ENCODE peak calls at places on chromosomes 12 and 14, in seven cellular contexts. W is tibial artery, A is HCT116, P is pancreas, M is heart right ventricle, V is GM23338, D is cardiac muscle cell. Z is an unnamed sample.

GRCh38 chr12:74890237-74890599 is 319.4 kb downstream of the KCNC2 start:
- DNase-seq in V (peak), W (no peak), M (no peak), A (peak), P (peak), D (peak), Z (peak)

GRCh38 chr12:455821-456220 is 3.9 kb upstream of the B4GALNT3 start:
- DNase-seq in M (no peak), D (no peak), A (no peak), P (no peak), V (no peak), W (no peak), Z (no peak)

GRCh38 chr12:3200032-3200617 is 122.9 kb downstream of the TSPAN9 start:
- DNase-seq in D (peak), P (no peak), M (peak), A (no peak), V (peak), W (no peak), Z (no peak)

GRCh38 chr14:84080961-84081360 is 1449.0 kb upstream of the FLRT2 start:
- DNase-seq in P (no peak), V (no peak), M (no peak), D (no peak), A (no peak), W (no peak), Z (no peak)

GRCh38 chr14:22497671-22498093 is 91.3 kb downstream of the DAD1 start:
- DNase-seq in A (no peak), P (no peak), W (no peak), M (no peak), D (no peak), V (no peak), Z (peak)

GRCh38 chr12:7190268-7191055 is 976 bp downstream of the PEX5 start:
- DNase-seq in M (peak), V (peak), D (peak), A (no peak), P (peak), W (peak), Z (peak)

GRCh38 chr12:94621662-94622359 is 28.5 kb downstream of the TMCC3 start:
- DNase-seq in P (no peak), D (peak), M (no peak), W (no peak), A (no peak), V (no peak), Z (peak)

GRCh38 chr12:6644903-6645302 is 2.3 kb downstream of the ACRBP start:
- DNase-seq in D (peak), W (no peak), P (no peak), M (peak), A (no peak), V (peak), Z (no peak)

GRCh38 chr14:43449291-43449690 is 1057.8 kb downstream of the FSCB start:
- DNase-seq in W (no peak), D (peak), A (no peak), M (no peak), P (no peak), V (no peak), Z (no peak)

GRCh38 chr12:10194160-10194559 is 15.3 kb downstream of the TMEM52B start:
- DNase-seq in V (no peak), A (no peak), M (no peak), D (no peak), W (no peak), P (no peak), Z (no peak)

GRCh38 chr14:76432967-76433752 is 57.2 kb downstream of the ESRRB start:
- DNase-seq in P (no peak), M (no peak), D (no peak), V (peak), W (no peak), A (no peak), Z (no peak)

GRCh38 chr12:26112703-26113147 is 12.1 kb downstream of the BHLHE41 start:
- DNase-seq in V (peak), M (no peak), P (no peak), A (no peak), W (no peak), D (no peak), Z (peak)

GRCh38 chr14:62307844-62308243 is 545.6 kb downstream of the SNAPC1 start:
- DNase-seq in W (no peak), D (no peak), A (no peak), V (peak), P (no peak), M (no peak), Z (no peak)

GRCh38 chr12:4145990-4146859 is 127.3 kb upstream of the CCND2 start:
- DNase-seq in A (no peak), D (no peak), W (no peak), V (no peak), P (no peak), M (no peak), Z (no peak)

GRCh38 chr12:109752117-109753053 is 38.8 kb downstream of the FAM222A start:
- DNase-seq in A (no peak), P (no peak), W (peak), V (no peak), D (no peak), M (no peak), Z (no peak)

GRCh38 chr14:32513571-32514009 is 184.5 kb downstream of the AKAP6 start:
- DNase-seq in M (no peak), W (no peak), A (no peak), D (peak), P (no peak), V (no peak), Z (no peak)

GRCh38 chr14:45940318-45940717 is 687.3 kb upstream of the MIS18BP1 start:
- DNase-seq in M (no peak), D (no peak), A (no peak), P (no peak), V (no peak), W (no peak), Z (no peak)

GRCh38 chr14:100098171-100098570 is 32.9 kb downstream of the EVL start:
- DNase-seq in M (no peak), A (no peak), W (peak), V (no peak), P (no peak), D (no peak), Z (no peak)

GRCh38 chr12:120977531-120978295 is 630 bp upstream of the HNF1A start:
- DNase-seq in W (no peak), P (no peak), V (no peak), A (no peak), M (no peak), D (no peak), Z (no peak)

GRCh38 chr12:121124402-121125109 is 8.1 kb upstream of the P2RX7 start:
- DNase-seq in V (peak), W (no peak), D (peak), A (peak), M (no peak), P (peak), Z (peak)

GRCh38 chr12:24109381-24110039 is 160.0 kb upstream of the SOX5 start:
- DNase-seq in D (peak), V (peak), M (no peak), W (no peak), P (no peak), A (no peak), Z (peak)

DNA sequence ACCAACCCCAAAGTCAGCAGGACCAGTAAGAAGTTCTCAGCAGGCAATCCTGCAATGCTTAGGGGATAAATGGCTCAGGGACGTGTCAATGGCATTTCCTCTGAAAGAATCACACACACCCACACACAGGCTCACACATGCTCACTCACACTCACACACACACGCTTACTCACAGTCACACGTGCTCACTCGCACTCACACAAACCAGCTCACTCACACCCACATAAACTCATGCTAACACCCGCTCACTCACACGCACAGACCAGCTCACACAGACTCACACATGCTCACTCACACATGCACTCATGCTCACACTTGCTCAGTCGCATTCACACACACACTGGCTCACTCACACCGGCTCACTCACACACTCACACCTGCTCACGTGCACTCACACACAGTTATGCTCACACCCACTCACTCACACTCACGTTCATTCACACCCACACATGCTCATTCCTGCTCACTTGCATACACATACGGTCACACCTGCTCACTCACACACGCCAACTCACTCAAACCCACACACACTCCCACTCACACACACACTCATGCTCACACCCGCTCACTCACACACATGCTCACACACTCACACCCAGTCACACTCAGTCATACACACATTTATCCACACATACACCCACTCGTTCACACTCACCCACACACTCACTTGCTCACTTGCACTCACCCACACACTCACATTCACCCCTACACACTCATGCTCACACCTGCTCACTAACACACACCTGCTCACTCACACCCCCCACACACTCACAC is 436.8 kb downstream of the BCL11B start:
- DNase-seq in D (no peak), W (no peak), P (no peak), M (no peak), V (no peak), A (no peak), Z (no peak)
- H3K27ac ChIP-seq in D (no peak), W (no peak), P (no peak), M (no peak), V (no peak), A (no peak), Z (peak)

GRCh38 chr14:51093371-51094281 is 1.3 kb downstream of the TRIM9 start:
- DNase-seq in A (no peak), W (no peak), V (peak), P (no peak), M (peak), D (peak), Z (no peak)
- TF ChIP-seq CTCF in A (no peak), W (no peak), V (peak), P (no peak), M (no peak), D (peak), Z (peak)

DNA sequence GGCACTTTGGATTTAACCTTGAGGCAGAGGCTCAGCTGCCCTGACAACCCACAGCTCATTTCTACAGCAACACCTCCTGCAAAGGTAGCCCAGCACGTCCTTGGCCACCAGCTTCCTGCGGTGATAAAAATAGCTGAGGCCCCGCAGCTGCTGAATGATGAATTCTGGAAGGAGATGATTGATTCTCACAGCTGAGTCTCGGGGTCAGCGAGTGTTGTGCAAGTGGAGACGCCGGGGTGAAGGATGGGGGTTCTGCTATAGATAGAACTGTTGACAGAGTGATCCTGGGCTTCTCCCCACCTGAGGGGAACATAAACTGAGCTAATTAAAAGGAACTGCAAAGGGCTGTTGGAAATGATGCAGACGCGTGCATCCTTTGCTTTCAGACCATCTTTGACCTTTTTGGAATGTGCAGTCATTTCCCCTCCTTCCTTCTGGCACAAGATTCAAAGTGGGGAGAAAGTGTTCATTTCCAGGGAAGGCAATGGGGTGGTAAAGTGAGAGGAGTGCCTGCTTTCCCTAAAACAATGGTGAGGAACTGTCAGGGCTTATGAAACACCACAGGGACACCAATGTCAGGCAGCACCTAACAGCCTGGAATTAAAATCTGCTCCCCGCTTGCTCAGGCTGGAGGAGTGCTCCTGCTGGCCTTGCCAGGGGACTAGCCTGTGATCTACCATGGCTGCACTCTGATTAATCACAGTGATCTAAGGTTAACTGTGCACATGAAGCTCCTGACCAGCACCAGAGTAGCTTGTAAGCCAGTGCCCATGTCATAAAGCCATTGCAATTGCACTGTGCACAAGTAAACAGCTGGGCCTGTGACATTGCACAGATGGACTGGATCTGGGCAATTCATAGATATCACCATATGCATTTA is 145.3 kb downstream of the SLC38A6 start:
- DNase-seq in M (no peak), V (no peak), D (no peak), W (no peak), A (no peak), P (no peak), Z (no peak)
- H3K27ac ChIP-seq in M (no peak), V (no peak), D (peak), W (no peak), A (no peak), P (no peak), Z (no peak)

DNA sequence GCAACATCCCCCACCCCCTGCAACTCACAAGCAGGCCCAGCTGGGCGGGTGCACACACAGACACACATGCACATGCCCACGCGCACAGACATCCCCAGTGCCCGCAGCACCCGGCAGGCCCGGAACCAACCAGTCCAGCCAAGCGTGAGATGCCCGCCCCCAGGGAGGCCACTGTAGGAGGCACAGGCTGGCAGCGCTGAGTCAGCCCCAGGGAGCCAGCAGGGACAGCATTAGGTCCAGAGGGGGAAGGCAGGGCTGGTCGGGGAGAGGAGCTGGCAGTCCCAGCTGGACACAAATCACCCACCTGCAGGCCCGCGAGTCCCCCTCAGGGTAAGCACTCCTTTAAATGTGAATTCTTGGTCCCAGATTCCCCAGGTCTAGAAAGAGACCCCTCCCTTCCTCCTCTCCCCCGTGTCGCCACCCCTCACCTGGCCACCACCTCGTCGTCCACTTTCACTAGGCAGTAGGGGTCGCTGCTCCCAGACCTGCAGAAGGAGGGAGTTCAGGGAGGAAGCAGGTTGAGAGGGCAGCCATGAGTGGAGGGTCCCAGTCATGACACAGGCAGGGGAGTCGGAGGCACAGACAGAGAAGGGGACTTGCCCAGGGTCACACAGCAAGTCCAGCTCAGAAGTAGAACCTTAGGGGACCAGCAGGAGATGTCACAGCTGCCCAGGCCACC is 5.0 kb downstream of the RASAL1 start:
- DNase-seq in V (peak), M (no peak), P (no peak), A (no peak), W (no peak), D (no peak), Z (no peak)
- TF ChIP-seq CTCF in V (peak), M (no peak), P (no peak), A (no peak), W (no peak), D (peak), Z (no peak)

GRCh38 chr14:105282098-105282725 is 18.6 kb downstream of the BRF1 start:
- DNase-seq in M (no peak), W (no peak), D (no peak), A (no peak), V (no peak), P (peak), Z (no peak)
- H3K27ac ChIP-seq in M (no peak), W (no peak), D (no peak), A (no peak), V (no peak), P (peak), Z (peak)

DNA sequence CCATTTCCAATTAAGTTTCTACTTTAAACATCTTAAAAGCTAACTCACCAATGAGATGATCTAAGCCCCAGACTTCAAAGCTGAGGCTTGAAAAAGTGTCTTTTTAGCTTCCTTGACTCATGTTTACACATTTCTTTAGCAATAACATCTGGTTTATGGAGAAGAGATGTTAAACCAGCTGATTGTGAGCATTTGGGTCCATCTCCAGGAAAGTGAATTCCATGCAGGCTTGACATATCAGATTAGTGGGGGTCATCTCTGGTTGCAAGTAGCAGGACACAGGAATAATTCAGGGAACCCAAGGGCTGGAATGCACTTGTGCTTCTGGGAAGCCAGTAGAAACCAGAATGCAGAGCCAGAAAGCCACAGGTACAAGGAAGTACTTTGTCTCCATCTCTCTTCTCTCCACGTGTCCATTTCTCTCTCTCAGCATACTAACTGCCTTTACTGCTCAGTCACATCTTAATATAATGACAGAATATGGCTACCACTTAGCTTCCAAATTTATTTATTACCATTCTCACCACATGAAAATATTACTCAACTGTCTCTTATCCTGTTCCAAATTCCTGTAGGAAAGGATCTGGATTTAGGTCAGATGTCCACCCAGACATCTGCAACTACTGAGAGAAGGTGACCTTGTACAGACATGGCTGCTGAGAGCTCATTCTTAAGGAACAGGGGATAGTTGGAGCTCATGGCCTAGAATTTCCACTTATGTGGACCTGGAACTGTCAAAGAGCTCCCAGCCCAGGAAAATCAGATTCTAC is 104.4 kb downstream of the SCN8A start:
- DNase-seq in D (no peak), W (no peak), V (peak), A (no peak), M (no peak), P (no peak), Z (no peak)
- TF ChIP-seq CTCF in D (no peak), W (no peak), V (no peak), A (no peak), M (no peak), P (no peak), Z (no peak)

GRCh38 chr12:117695956-117696355 is 272.8 kb downstream of the KSR2 start:
- DNase-seq in M (no peak), P (no peak), D (no peak), W (no peak), A (no peak), V (no peak), Z (no peak)
- H3K27ac ChIP-seq in M (no peak), P (no peak), D (no peak), W (no peak), A (no peak), V (no peak), Z (no peak)

DNA sequence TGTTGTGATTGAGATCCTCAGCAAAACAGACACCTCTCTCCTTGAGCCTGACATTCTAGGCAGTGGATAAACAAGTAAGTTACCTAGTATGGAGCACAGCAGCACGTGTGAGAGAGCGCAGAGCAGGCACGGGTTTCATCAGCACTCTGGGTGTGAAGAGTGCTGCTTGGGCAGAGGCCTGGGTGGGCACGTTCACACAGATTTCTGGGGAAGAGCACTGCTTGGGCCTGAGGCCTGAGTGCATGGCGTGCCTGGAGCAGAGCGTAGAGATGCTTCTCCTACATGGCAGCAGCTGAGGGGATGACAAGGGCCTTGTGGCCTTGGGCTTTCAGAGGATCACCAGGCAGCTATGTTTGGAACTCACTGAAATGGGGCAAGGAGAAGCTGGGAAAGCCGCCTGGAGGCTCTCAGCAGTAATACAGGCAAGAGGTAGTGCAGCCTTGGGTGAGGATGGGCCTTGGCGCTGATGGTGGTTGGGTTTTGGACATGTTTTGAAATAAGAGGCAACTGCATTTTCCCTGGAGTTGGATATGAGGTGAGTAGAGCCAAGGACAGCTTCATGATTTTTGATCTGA is 17.6 kb downstream of the CKB start:
- DNase-seq in P (no peak), A (no peak), V (peak), D (no peak), W (no peak), M (no peak), Z (no peak)
- TF ChIP-seq CTCF in P (no peak), A (no peak), V (peak), D (no peak), W (no peak), M (no peak), Z (no peak)